ENCODE peak calls at places on chromosomes 7 and 10, in four cellular contexts. H, T, A and M are unnamed samples.
A peak's percentile ranks its signal among the peaks of the same experiment; 100 is the strongest.

GRCh38 chr7:98591926-98592325 is 25.2 kb upstream of the NPTX2 start:
- DNase-seq in A (no peak), T (no peak), H (no peak), M (no peak)

GRCh38 chr10:29130190-29130673 is 158.6 kb upstream of the LYZL1 start:
- DNase-seq in A (no peak), H (peak; percentile 52), T (peak; percentile 80), M (no peak)

GRCh38 chr7:114720725-114721124 is 201.2 kb upstream of the MDFIC start:
- DNase-seq in T (no peak), H (no peak), A (no peak), M (no peak)

GRCh38 chr7:100971111-100972001 is 2.0 kb downstream of the MUC12 start:
- DNase-seq in A (no peak), T (no peak), H (no peak), M (no peak)

GRCh38 chr7:114356133-114356532 is 58.5 kb upstream of the FOXP2 start:
- DNase-seq in T (no peak), A (no peak), H (no peak), M (no peak)

GRCh38 chr10:91389636-91390512 is 20.3 kb upstream of the HECTD2 start:
- DNase-seq in H (peak; percentile 27), A (no peak), T (peak; percentile 54), M (no peak)

GRCh38 chr7:99459087-99459486 is 6.9 kb downstream of the ATP5MF start:
- DNase-seq in T (peak; percentile 35), H (no peak), A (no peak), M (peak; percentile 45)

GRCh38 chr7:25726180-25726579 is 425.8 kb upstream of the NFE2L3 start:
- DNase-seq in A (no peak), H (no peak), T (no peak), M (peak; percentile 32)

GRCh38 chr10:97385565-97385964 is 15.6 kb downstream of the RRP12 start:
- DNase-seq in H (no peak), A (no peak), T (no peak), M (no peak)

GRCh38 chr7:69349291-69349690 is 249.0 kb upstream of the AUTS2 start:
- DNase-seq in T (no peak), A (no peak), H (no peak), M (no peak)

GRCh38 chr7:41045556-41046123 is 657.2 kb downstream of the INHBA start:
- DNase-seq in A (no peak), H (no peak), T (peak; percentile 3), M (no peak)

GRCh38 chr7:132276252-132276651 is 300.0 kb downstream of the PLXNA4 start:
- DNase-seq in A (no peak), T (no peak), H (no peak), M (no peak)

GRCh38 chr10:30751678-30752331 is 122.3 kb upstream of the LYZL2 start:
- DNase-seq in H (peak; percentile 24), A (peak; percentile 32), T (no peak), M (peak; percentile 80)

GRCh38 chr7:93171606-93172226 is 23.5 kb upstream of the SAMD9L start:
- DNase-seq in T (no peak), A (no peak), H (no peak), M (no peak)

GRCh38 chr10:87816842-87817178 is 1.2 kb downstream of the ATAD1 start:
- DNase-seq in T (no peak), H (no peak), A (no peak), M (no peak)

GRCh38 chr10:36256905-36257304 is 614.8 kb upstream of the FZD8 start:
- DNase-seq in T (no peak), H (no peak), A (no peak), M (no peak)

DNA sequence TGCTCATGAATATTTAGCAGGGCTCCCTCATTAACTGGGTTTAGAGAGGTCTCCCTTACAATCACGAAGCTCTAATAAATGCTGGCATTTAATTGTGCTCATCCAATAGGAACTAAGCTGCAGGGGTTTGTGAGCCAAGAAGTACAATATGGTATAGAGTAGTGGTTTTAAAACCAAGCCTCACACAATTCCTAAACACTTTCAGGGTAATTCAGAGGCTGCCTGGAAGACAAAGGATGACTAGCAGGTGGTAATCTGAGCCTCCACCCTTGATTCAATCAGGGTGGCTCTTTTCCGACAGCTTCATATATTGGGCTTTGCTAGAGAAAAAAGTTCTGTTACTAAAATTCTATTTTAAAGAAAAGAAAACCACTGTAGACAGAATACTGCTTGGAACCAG is 103.3 kb downstream of the GPAM start:
- DNase-seq in H (no peak), T (no peak), A (no peak), M (no peak)
- TF ChIP-seq CBFB in H (no peak), T (no peak), A (no peak), M (no peak)

GRCh38 chr10:110893559-110894179 is 21.9 kb downstream of the PDCD4 start:
- DNase-seq in A (no peak), H (no peak), T (peak; percentile 34), M (no peak)
- TF ChIP-seq MAX in A (no peak), H (no peak), T (no peak), M (no peak)

DNA sequence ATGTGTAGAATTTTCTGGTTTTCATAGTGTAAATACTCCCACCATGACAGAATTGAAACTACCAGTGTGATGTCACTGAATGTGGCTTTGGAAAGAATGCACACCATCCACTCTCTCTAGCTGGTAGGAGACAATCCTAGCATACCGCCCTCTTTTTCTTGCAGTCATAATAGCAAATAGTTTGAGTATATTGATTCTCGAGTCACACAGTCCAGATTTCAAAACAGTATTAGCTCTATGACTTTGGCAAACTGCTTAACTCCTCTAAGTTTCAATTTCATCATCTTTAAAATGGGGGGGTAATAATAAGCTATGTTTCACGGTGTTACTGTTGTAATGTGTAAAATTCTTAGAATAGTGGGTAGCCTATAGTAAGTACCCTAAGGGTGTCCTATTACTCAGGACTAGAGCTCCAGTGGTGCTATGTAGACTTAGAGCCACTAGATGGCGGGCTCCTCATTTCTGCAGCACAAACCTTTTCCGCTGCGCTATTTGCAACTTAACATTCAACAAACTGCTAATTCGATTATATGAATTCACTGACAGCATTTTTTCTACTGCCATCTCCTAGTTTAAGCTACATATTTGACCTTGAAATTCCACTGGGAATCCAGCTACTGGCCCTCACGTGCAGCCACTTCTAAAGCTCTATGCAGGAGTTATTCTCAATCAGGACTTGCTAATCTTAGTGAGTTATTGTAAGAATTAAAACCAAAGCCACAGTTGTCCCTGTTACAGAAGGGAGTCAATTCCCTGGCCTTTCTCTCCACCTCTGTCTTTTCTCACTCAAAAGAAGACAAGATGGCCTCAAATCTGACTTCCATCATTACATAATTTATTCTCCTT is 18.7 kb downstream of the TAS2R40 start:
- DNase-seq in H (peak; percentile 82), A (no peak), T (peak; percentile 59), M (peak; percentile 70)
- TF ChIP-seq CBFB in H (no peak), A (no peak), T (no peak), M (no peak)

DNA sequence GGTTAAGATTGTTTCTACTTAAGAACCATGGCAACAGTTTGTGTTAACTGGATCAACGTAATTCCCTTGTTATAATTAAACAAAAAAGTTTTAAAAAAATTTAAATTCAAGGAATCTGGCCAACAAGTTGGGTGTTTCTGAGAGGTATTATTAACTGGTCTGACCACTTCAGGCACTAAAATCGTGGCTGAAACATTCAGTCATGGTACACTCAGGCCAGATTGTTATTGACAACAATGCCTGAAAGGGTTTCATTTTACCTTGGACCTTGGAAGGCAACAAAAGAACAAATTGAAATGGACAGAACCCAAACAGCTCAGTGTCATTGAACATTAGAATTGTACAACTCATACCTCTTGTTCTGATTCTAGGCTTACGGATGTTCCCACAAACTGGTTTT is 103.3 kb upstream of the ARMC3 start:
- DNase-seq in T (no peak), A (no peak), H (no peak), M (no peak)
- TF ChIP-seq MAX in T (no peak), A (no peak), H (no peak), M (no peak)